ENCODE peak calls at places on chromosomes 11 and 22, in ten cellular contexts. J, U, L, N, K, B, O, H, R and S are unnamed samples.

GRCh38 chr11:17559341-17560087 is 12.5 kb downstream of the OTOG start:
- DNase-seq in H (no peak), U (no peak), L (no peak), N (no peak), J (no peak), K (no peak), R (no peak), O (no peak), B (no peak), S (no peak)

GRCh38 chr11:911031-911889 is 650 bp upstream of the CHID1 start:
- DNase-seq in R (peak; percentile 72), L (peak; percentile 72), U (no peak), H (peak; percentile 80), O (no peak), J (peak; percentile 75), N (peak; percentile 63), B (peak; percentile 55), K (peak; percentile 7), S (no peak)

GRCh38 chr11:61959026-61959608 is 8.3 kb downstream of the FTH1 start:
- DNase-seq in K (no peak), O (no peak), L (no peak), B (no peak), J (no peak), N (no peak), R (no peak), U (no peak), H (no peak), S (no peak)

GRCh38 chr11:31821779-31822574 is 10.9 kb upstream of the PAX6 start:
- DNase-seq in B (no peak), J (peak; percentile 12), R (no peak), U (no peak), L (no peak), H (no peak), K (no peak), N (peak; percentile 11), O (no peak), S (no peak)

GRCh38 chr22:26321469-26321913 is 107.6 kb upstream of the ASPHD2 start:
- DNase-seq in J (no peak), U (no peak), L (peak; percentile 11), H (peak; percentile 39), K (no peak), O (no peak), N (peak; percentile 70), R (no peak), B (no peak), S (no peak)

GRCh38 chr22:22092101-22092500 is 109.5 kb upstream of the TOP3B start:
- DNase-seq in U (no peak), K (no peak), O (no peak), N (no peak), B (no peak), L (no peak), J (no peak), R (no peak), H (no peak), S (no peak)

GRCh38 chr11:122085264-122085663 is 30.8 kb downstream of the BLID start:
- DNase-seq in U (no peak), B (no peak), H (peak; percentile 62), O (no peak), R (no peak), J (no peak), K (no peak), L (peak; percentile 25), N (no peak), S (no peak)

GRCh38 chr11:118050208-118050891 is 26.5 kb upstream of the TMPRSS4 start:
- DNase-seq in O (no peak), N (no peak), R (no peak), J (no peak), L (no peak), B (no peak), U (no peak), H (no peak), K (no peak), S (no peak)

GRCh38 chr11:96827164-96827563 is 437.4 kb downstream of the JRKL start:
- DNase-seq in L (no peak), H (no peak), R (no peak), J (no peak), K (no peak), N (peak; percentile 61), O (no peak), U (no peak), B (no peak), S (no peak)

GRCh38 chr11:87039371-87039770 is 1.6 kb downstream of the TMEM135 start:
- DNase-seq in L (peak; percentile 21), H (no peak), K (no peak), N (no peak), R (no peak), O (no peak), U (no peak), J (no peak), B (no peak), S (no peak)